ENCODE peak calls at places on chromosomes 16 and 17, in six cellular contexts. Z is endothelial cell of umbilical vein, H is cardiac muscle cell, E is Peyer's patch, Y is A673, Q is spleen. M is an unnamed sample. For H3K27me3, the result is how much of the 10 kb centered on the place peaks cover.

GRCh38 chr16:30357085-30357714 is 2.1 kb upstream of the CD2BP2 start:
- DNase-seq in Z (no peak), H (no peak), E (no peak), Y (no peak), Q (peak), M (no peak)

GRCh38 chr17:73776978-73777567 is 132.8 kb upstream of the SDK2 start:
- DNase-seq in Z (no peak), H (peak), E (no peak), Y (no peak), Q (no peak), M (no peak)

GRCh38 chr17:82835766-82836512 is 3.9 kb downstream of the ZNF750 start:
- DNase-seq in Z (no peak), H (no peak), E (no peak), Y (peak), Q (peak), M (no peak)

GRCh38 chr16:1979271-1980025 is 1.8 kb downstream of the NOXO1 start:
- DNase-seq in Z (no peak), H (peak), E (no peak), Y (no peak), Q (no peak), M (no peak)

GRCh38 chr16:3050487-3050886 is 4.1 kb downstream of the MMP25 start:
- DNase-seq in Z (no peak), H (peak), E (no peak), Y (no peak), Q (no peak), M (no peak)

GRCh38 chr17:39973496-39973895 is 7.1 kb upstream of the PSMD3 start:
- DNase-seq in Z (no peak), H (peak), E (no peak), Y (no peak), Q (no peak), M (no peak)

GRCh38 chr16:89020068-89020924 is 43.3 kb upstream of the CBFA2T3 start:
- DNase-seq in Z (no peak), H (no peak), E (no peak), Y (no peak), Q (peak), M (peak)

GRCh38 chr17:61412860-61413653 is 13.4 kb downstream of the TBX2 start:
- DNase-seq in Z (no peak), H (no peak), E (peak), Y (no peak), Q (no peak), M (no peak)

GRCh38 chr16:83215417-83216001 is 588.7 kb downstream of the CDH13 start:
- DNase-seq in Z (peak), H (peak), E (no peak), Y (peak), Q (no peak), M (peak)

GRCh38 chr17:1551741-1552140 is 10.9 kb downstream of the PITPNA start:
- DNase-seq in Z (no peak), H (no peak), E (no peak), Y (no peak), Q (peak), M (no peak)

GRCh38 chr17:59361916-59362810 is 30.7 kb downstream of the YPEL2 start:
- DNase-seq in Z (peak), H (peak), E (peak), Y (peak), Q (no peak), M (peak)

GRCh38 chr17:58339775-58340622 is 11.4 kb upstream of the TSPOAP1 start:
- DNase-seq in Z (no peak), H (no peak), E (no peak), Y (no peak), Q (peak), M (peak)

GRCh38 chr16:89357460-89357859 is 132.9 kb downstream of the ANKRD11 start:
- DNase-seq in Z (no peak), H (no peak), E (no peak), Y (peak), Q (peak), M (no peak)

GRCh38 chr17:48541574-48542113 is 3.3 kb downstream of the HOXB2 start:
- DNase-seq in Z (no peak), H (peak), E (no peak), Y (peak), Q (no peak), M (peak)

GRCh38 chr16:20181386-20181785 is 107.7 kb upstream of the GPR139 start:
- DNase-seq in Z (no peak), H (no peak), E (no peak), Y (no peak), Q (no peak), M (no peak)

GRCh38 chr17:57767561-57767960 is 22.5 kb upstream of the CCDC182 start:
- DNase-seq in Z (no peak), H (no peak), E (no peak), Y (no peak), Q (no peak), M (no peak)

GRCh38 chr17:58330997-58331814 is 2.6 kb upstream of the TSPOAP1 start:
- DNase-seq in Z (no peak), H (no peak), E (peak), Y (no peak), Q (peak), M (peak)

DNA sequence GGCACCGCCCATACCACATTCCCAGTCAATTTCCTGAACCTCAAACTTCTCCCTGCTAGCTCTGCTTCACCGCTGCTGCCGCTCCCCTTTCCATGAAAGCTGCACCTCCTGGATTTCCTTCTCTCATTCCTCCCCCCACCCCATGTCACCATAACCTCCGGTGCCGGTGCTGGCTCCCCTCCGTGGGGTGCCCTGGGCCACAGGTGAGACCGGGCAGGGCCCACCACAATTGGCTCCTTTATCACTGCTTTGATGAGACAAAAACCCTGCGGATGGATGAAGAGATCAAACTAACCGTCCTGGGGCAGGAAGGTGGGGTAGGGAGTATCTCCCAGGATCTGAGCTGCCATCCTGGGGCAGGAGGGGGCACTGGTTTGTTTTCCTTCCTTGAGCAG is 111.3 kb upstream of the LHX1 start:
- DNase-seq in Z (no peak), H (no peak), E (no peak), Y (no peak), Q (no peak), M (no peak)
- TF ChIP-seq CTCF in Z (no peak), H (no peak), E (no peak), Y (no peak), Q (no peak), M (no peak)

GRCh38 chr16:57684626-57685358 is 9.8 kb upstream of the DRC7 start:
- DNase-seq in Z (no peak), H (no peak), E (no peak), Y (no peak), Q (no peak), M (no peak)

GRCh38 chr16:57688487-57688986 is 6.1 kb upstream of the DRC7 start:
- DNase-seq in Z (no peak), H (no peak), E (no peak), Y (no peak), Q (peak), M (no peak)

GRCh38 chr16:57685633-57686032 is 9.0 kb upstream of the DRC7 start:
- DNase-seq in Z (no peak), H (no peak), E (no peak), Y (no peak), Q (no peak), M (no peak)

GRCh38 chr16:57688987-57689771 is 5.4 kb upstream of the DRC7 start:
- DNase-seq in Z (no peak), H (no peak), E (no peak), Y (no peak), Q (peak), M (no peak)

GRCh38 chr16:57686577-57686976 is 8.0 kb upstream of the DRC7 start:
- DNase-seq in Z (no peak), H (no peak), E (no peak), Y (no peak), Q (no peak), M (no peak)
- H3K27me3 ChIP-seq in Z (under half), H (under half), E (under half), Y (under half), Q (under half), M (under half)

GRCh38 chr17:77132411-77133086 is 8.2 kb upstream of the SEC14L1 start:
- DNase-seq in Z (no peak), H (no peak), E (no peak), Y (no peak), Q (no peak), M (no peak)

GRCh38 chr17:77128895-77129567 is 11.7 kb upstream of the SEC14L1 start:
- DNase-seq in Z (no peak), H (peak), E (no peak), Y (no peak), Q (no peak), M (no peak)

GRCh38 chr17:77131919-77132318 is 8.8 kb upstream of the SEC14L1 start:
- DNase-seq in Z (peak), H (peak), E (no peak), Y (no peak), Q (no peak), M (no peak)

GRCh38 chr17:77129568-77130301 is 11.0 kb upstream of the SEC14L1 start:
- DNase-seq in Z (no peak), H (peak), E (no peak), Y (no peak), Q (no peak), M (no peak)

GRCh38 chr17:77130521-77130920 is 10.2 kb upstream of the SEC14L1 start:
- DNase-seq in Z (no peak), H (no peak), E (no peak), Y (no peak), Q (no peak), M (no peak)
- H3K4me3 ChIP-seq in Z (no peak), H (no peak), E (no peak), Y (no peak), Q (no peak), M (no peak)

DNA sequence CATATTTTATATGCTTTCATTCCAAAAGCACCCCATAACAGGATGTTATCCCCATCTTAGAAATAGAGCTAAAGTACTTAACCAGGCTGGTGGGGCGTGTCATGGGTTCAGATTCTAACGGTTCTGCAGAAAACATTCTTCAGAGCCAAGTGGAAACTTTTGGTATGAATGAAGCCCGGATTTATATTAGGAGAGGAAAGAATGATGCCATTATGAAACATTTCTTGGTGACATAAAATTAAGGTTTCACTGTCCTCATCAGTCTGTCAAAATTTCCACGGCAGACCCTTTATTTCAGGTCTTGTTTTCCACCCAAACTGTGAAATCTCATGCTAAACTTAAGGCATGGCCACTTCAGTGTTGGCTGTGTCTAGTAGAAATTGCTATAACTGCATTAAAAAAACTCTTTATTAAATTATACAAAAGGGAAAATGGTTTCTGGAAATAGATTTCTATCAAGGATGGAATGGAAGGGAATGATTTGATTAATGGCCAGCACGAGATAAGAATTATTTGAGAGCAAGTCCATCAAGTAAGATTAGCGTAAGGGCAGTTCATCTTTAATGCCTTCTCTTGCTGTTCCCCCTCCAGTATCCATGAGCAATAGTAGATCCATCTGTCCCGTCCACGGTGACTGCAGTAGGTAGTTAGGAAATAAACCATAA is 11.7 kb downstream of the PRKCA start:
- DNase-seq in Z (no peak), H (no peak), E (no peak), Y (no peak), Q (no peak), M (no peak)
- TF ChIP-seq CTCF in Z (no peak), H (no peak), E (no peak), Y (no peak), Q (no peak), M (no peak)

GRCh38 chr17:79915850-79916430 is 76.7 kb upstream of the CBX4 start:
- DNase-seq in Z (no peak), H (peak), E (no peak), Y (no peak), Q (peak), M (no peak)

GRCh38 chr17:79913451-79913850 is 74.2 kb upstream of the CBX4 start:
- DNase-seq in Z (no peak), H (no peak), E (no peak), Y (no peak), Q (peak), M (no peak)

GRCh38 chr17:79914813-79915740 is 75.8 kb upstream of the CBX4 start:
- DNase-seq in Z (no peak), H (no peak), E (no peak), Y (no peak), Q (peak), M (no peak)

GRCh38 chr17:79912552-79913330 is 73.5 kb upstream of the CBX4 start:
- DNase-seq in Z (no peak), H (no peak), E (no peak), Y (no peak), Q (peak), M (no peak)

DNA sequence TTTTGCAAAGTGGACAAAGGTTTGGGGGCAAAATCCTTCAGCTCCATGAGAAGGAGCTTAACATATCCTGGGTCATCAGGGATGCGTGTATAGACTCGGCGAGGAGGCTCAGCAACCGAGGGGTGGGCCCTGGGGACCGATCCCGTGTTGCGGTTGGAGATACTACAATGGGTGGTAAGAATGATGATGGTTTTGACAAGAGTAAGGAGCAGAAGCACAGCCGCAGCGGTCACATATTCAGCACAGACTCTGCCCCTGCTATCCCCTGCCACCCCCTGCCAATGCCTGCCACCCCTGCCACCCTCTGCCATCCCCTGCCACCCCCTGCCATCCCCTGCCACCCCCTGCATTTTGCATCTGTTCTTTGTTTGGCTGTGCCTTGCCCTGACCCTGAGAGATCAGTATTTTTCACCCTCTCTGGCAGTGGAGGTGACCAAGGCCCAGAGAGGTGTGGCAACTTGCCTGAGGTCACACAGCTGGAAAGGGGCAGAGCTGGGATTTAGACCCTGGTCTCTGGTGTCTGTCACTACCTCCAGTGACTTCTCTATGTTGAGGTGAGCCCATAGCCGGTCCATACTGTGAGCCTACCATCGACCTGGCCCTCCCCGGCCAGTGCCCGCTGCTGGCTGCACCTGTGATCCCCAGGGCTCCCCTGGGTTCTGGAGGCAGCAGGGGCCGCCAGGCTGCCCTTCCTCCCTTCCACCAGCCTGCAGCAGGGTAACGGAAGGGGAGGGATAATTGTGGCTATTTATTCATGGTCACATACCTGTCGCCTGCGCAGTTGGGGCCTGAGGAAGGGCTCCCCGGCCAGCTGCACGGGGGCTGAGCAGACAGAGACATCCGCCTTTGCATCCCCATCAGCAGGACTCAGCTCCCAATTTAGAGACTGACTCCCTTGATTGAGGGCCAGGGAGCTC is 74.9 kb upstream of the CBX4 start:
- DNase-seq in Z (no peak), H (no peak), E (no peak), Y (no peak), Q (peak), M (no peak)
- H3K27me3 ChIP-seq in Z (under half), H (under half), E (under half), Y (under half), Q (under half), M (under half)

GRCh38 chr16:23514381-23515152 is 4.3 kb upstream of the GGA2 start:
- DNase-seq in Z (no peak), H (no peak), E (no peak), Y (no peak), Q (no peak), M (no peak)

GRCh38 chr16:23519282-23519681 is 9.0 kb upstream of the GGA2 start:
- DNase-seq in Z (no peak), H (no peak), E (no peak), Y (peak), Q (no peak), M (no peak)

GRCh38 chr16:23516366-23517137 is 6.3 kb upstream of the GGA2 start:
- DNase-seq in Z (no peak), H (no peak), E (peak), Y (no peak), Q (peak), M (peak)

GRCh38 chr16:23518435-23518891 is 8.2 kb upstream of the GGA2 start:
- DNase-seq in Z (peak), H (peak), E (peak), Y (no peak), Q (no peak), M (peak)

GRCh38 chr16:23515881-23516280 is 5.6 kb upstream of the GGA2 start:
- DNase-seq in Z (no peak), H (no peak), E (no peak), Y (no peak), Q (no peak), M (no peak)
- H3K4me3 ChIP-seq in Z (no peak), H (no peak), E (no peak), Y (no peak), Q (no peak), M (no peak)

DNA sequence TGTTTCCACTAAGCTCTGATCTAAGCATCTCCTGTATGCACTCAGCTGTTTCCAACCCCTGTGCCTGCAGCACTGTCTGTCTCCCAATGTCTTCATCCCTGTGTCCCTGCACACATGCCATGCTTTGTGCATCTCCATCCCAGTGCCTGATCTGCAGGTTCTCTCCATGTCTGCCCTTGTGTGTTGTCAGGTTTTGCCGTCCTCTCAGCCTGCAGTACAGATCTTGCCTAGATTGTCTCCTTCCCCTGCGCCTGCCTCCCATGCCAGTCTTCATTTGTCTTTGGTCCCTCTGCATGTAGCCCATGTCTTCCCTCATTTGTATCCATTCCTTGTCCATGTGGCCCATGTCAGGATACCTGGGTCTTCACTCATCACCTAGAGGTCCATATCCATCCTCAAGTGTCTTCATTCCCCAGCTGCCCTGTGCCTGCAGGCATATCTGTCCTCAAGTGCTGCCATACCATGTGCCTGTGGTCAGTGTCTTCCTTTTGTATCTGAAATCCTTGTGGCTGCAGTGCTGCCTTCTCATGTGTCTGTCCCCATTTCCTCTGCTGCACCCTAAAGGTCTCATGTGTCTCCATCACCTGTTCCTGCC is 71.5 kb downstream of the TNFRSF13B start:
- DNase-seq in Z (no peak), H (no peak), E (no peak), Y (no peak), Q (peak), M (no peak)
- TF ChIP-seq CTCF in Z (no peak), H (no peak), E (no peak), Y (no peak), Q (no peak), M (no peak)